ENCODE peak calls at places on chromosomes 16 and 17, in ten cellular contexts. N is esophagus squamous epithelium, C is IMR-90, K is uterus, O is testis, E is body of pancreas, H is K562, Y is prostate gland, I is A549, Z is sigmoid colon. A is an unnamed sample.
A peak's percentile ranks its signal among the peaks of the same experiment; 100 is the strongest.

GRCh38 chr16:27598226-27598625 is 48.3 kb downstream of the KATNIP start:
- DNase-seq in N (no peak), C (no peak), K (no peak), O (no peak), E (peak; percentile 13), H (no peak), Y (no peak), I (no peak), Z (no peak), A (no peak)

GRCh38 chr17:82160081-82160480 is 52.6 kb downstream of the CCDC57 start:
- DNase-seq in N (no peak), C (peak; percentile 66), K (no peak), O (no peak), E (no peak), H (no peak), Y (peak; percentile 58), I (no peak), Z (no peak), A (no peak)

GRCh38 chr16:57703416-57704010 is 8.9 kb downstream of the DRC7 start:
- DNase-seq in N (no peak), C (no peak), K (no peak), O (no peak), E (no peak), H (no peak), Y (no peak), I (no peak), Z (no peak), A (no peak)

GRCh38 chr17:14355556-14355955 is 54.7 kb downstream of the HS3ST3B1 start:
- DNase-seq in N (no peak), C (no peak), K (no peak), O (no peak), E (no peak), H (no peak), Y (no peak), I (no peak), Z (no peak), A (no peak)

GRCh38 chr17:33927732-33928133 is 327.4 kb upstream of the CCL2 start:
- DNase-seq in N (no peak), C (peak; percentile 29), K (no peak), O (no peak), E (no peak), H (peak; percentile 53), Y (no peak), I (no peak), Z (no peak), A (no peak)

GRCh38 chr16:58842156-58842555 is 108.0 kb upstream of the GOT2 start:
- DNase-seq in N (no peak), C (no peak), K (no peak), O (no peak), E (no peak), H (no peak), Y (no peak), I (no peak), Z (no peak), A (no peak)

GRCh38 chr16:3536271-3536671 is 35.5 kb downstream of the CLUAP1 start:
- DNase-seq in N (no peak), C (peak; percentile 93), K (no peak), O (no peak), E (no peak), H (no peak), Y (no peak), I (no peak), Z (no peak), A (no peak)

GRCh38 chr17:18938692-18939023 is 13.3 kb upstream of the SLC5A10 start:
- DNase-seq in N (no peak), C (no peak), K (no peak), O (no peak), E (no peak), H (no peak), Y (no peak), I (no peak), Z (no peak), A (no peak)

GRCh38 chr16:27313422-27314160 is at the start of gene IL4R:
- DNase-seq in N (no peak), C (peak; percentile 77), K (peak; percentile 74), O (peak; percentile 74), E (peak; percentile 78), H (peak; percentile 46), Y (peak; percentile 42), I (peak; percentile 80), Z (peak; percentile 88), A (peak; percentile 58)

GRCh38 chr17:79082311-79083190 is 7.9 kb downstream of the ENGASE start:
- DNase-seq in N (no peak), C (peak; percentile 19), K (no peak), O (peak; percentile 41), E (peak; percentile 51), H (peak; percentile 84), Y (no peak), I (peak; percentile 57), Z (no peak), A (peak; percentile 71)

GRCh38 chr17:31581491-31581890 is 190.0 kb downstream of the RAB11FIP4 start:
- DNase-seq in N (no peak), C (peak; percentile 29), K (no peak), O (peak; percentile 37), E (peak; percentile 27), H (no peak), Y (no peak), I (no peak), Z (no peak), A (no peak)

GRCh38 chr17:12789075-12789975 is at the start of gene ARHGAP44:
- DNase-seq in N (no peak), C (peak; percentile 59), K (peak; percentile 75), O (peak; percentile 83), E (peak; percentile 73), H (peak; percentile 41), Y (peak; percentile 58), I (peak; percentile 77), Z (peak; percentile 77), A (peak; percentile 61)
- TF ChIP-seq POLR2A in N (no peak), C (no peak), K (no peak), O (no peak), E (peak; percentile 57), H (no peak), Y (peak; percentile 38), I (peak; percentile 73), Z (no peak), A (peak; percentile 48)

DNA sequence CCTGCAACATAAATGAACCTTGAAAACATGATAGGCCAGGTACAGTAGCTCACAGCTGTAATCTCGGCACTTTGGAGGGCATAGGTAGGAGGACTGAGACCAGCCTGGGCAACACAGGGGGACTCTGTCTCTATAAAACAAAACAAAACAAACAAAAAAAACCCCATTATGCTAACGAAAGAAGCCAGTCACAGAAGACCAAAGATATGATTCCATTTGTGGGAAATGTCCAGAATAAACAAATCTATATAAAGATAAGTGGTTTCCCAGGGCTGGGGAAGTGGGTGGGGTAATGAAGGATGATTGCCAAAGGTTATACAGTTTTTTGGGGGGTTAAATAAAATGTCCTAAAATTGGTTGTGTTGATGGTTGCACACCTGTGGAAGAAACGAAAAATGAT is 36.5 kb upstream of the SIAH1 start:
- DNase-seq in N (no peak), C (peak; percentile 52), K (no peak), O (no peak), E (no peak), H (no peak), Y (no peak), I (no peak), Z (no peak), A (no peak)
- TF ChIP-seq POLR2A in N (no peak), C (no peak), K (no peak), O (no peak), E (no peak), H (no peak), Y (no peak), I (no peak), Z (no peak), A (no peak)

GRCh38 chr16:84579936-84580335 is 37.9 kb downstream of the COTL1 start:
- DNase-seq in N (no peak), C (no peak), K (no peak), O (no peak), E (peak; percentile 91), H (no peak), Y (no peak), I (no peak), Z (no peak), A (no peak)

GRCh38 chr16:84581161-84581560 is 36.7 kb downstream of the COTL1 start:
- DNase-seq in N (no peak), C (no peak), K (no peak), O (no peak), E (no peak), H (no peak), Y (no peak), I (no peak), Z (no peak), A (no peak)

GRCh38 chr16:84574191-84574590 is 43.7 kb downstream of the COTL1 start:
- DNase-seq in N (no peak), C (no peak), K (no peak), O (no peak), E (no peak), H (no peak), Y (no peak), I (no peak), Z (no peak), A (no peak)

GRCh38 chr16:84578538-84579126 is 39.2 kb downstream of the COTL1 start:
- DNase-seq in N (no peak), C (no peak), K (no peak), O (no peak), E (no peak), H (no peak), Y (no peak), I (no peak), Z (no peak), A (no peak)

GRCh38 chr16:84577034-84577803 is 40.7 kb downstream of the COTL1 start:
- DNase-seq in N (no peak), C (no peak), K (no peak), O (no peak), E (peak; percentile 56), H (no peak), Y (no peak), I (no peak), Z (no peak), A (no peak)
- TF ChIP-seq POLR2A in N (no peak), C (no peak), K (no peak), O (no peak), E (no peak), H (no peak), Y (no peak), I (no peak), Z (no peak), A (no peak)

DNA sequence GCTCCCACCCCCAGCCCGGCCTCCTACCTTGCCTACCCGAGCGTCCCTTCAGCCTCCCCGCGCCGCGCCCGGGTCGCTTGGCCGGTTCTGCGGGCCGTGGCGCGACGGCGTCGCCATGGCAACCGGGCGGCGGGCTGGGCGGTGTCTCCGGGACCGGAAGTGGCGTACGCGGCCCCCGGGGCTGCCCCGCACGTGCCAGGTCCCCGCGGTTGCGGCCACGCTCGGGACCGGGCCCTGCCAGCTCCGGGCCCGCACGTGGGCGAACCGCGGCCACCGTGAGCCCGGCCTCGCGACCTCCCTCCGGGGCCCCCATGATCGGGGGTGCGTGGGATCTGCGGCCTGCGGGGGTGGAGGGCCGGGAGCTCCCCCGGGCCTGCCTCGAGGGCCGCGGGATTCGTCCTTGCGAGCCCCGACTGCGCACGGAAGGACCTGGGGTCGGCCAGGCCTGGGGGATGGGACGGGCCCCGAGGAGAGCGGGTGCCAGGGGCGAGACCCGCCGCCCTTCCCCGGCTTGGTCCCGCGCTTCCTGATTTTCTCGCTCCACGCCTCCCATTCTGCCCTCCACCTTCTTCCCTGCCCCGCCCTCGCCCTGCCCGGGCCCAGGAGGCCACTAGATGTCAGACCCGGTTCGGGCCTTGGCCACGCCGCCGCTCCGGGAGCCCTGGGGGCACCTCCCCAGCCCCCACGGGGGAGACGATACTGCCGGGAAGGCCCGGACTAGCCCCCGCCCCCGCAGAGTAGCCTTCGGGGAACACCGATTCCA is at the start of gene CYB561:
- DNase-seq in N (no peak), C (peak; percentile 29), K (peak; percentile 77), O (peak; percentile 81), E (peak; percentile 89), H (peak; percentile 93), Y (peak; percentile 87), I (peak; percentile 81), Z (peak; percentile 89), A (peak; percentile 91)
- TF ChIP-seq POLR2A in N (no peak), C (no peak), K (no peak), O (no peak), E (peak; percentile 38), H (no peak), Y (peak; percentile 55), I (peak; percentile 47), Z (no peak), A (no peak)

A was measured in GM12892.